ENCODE peak calls at places on chromosomes 1 and 21, in eight cellular contexts. C is CD4-positive, alpha-beta T cell; N is stimulated activated CD4-positive, alpha-beta T cell treated with anti-CD3 and anti-CD28 coated beads, Interleukin-2, amount 100 ng/mL, for 48 hours; P is EL; M is RPMI7951; R is NCI-H69; Z is GM06990; Q is fibroblast of the conjunctiva. W is an unnamed sample.

GRCh38 chr1:98468111-98468717 is 193.3 kb upstream of the SNX7 start:
- DNase-seq in C (no peak), N (no peak), P (peak; percentile 68), M (peak; percentile 70), R (peak; percentile 63), Z (no peak), Q (peak; percentile 64), W (no peak)

GRCh38 chr1:19416919-19417441 is 68.4 kb downstream of the CAPZB start:
- DNase-seq in C (no peak), N (no peak), P (no peak), M (no peak), R (no peak), Z (no peak), Q (no peak), W (no peak)

GRCh38 chr1:222935239-222935900 is 120.5 kb downstream of the DISP1 start:
- DNase-seq in C (no peak), N (no peak), P (no peak), M (no peak), R (peak; percentile 19), Z (no peak), Q (no peak), W (no peak)

GRCh38 chr1:171191992-171192391 is 6.9 kb downstream of the FMO2 start:
- DNase-seq in C (no peak), N (no peak), P (no peak), M (no peak), R (no peak), Z (no peak), Q (peak; percentile 28), W (no peak)

GRCh38 chr1:63949965-63950364 is 176.1 kb downstream of the ROR1 start:
- DNase-seq in C (no peak), N (no peak), P (no peak), M (peak; percentile 49), R (no peak), Z (no peak), Q (no peak), W (no peak)

GRCh38 chr1:59317780-59318179 is 20.9 kb downstream of the FGGY start:
- DNase-seq in C (no peak), N (no peak), P (no peak), M (no peak), R (peak; percentile 76), Z (no peak), Q (no peak), W (no peak)

GRCh38 chr1:54764132-54764921 is at the start of gene PARS2:
- DNase-seq in C (peak; percentile 91), N (peak; percentile 94), P (peak; percentile 100), M (peak; percentile 100), R (peak; percentile 98), Z (peak; percentile 100), Q (peak; percentile 99), W (peak; percentile 98)

GRCh38 chr1:232306269-232306911 is 323.5 kb downstream of the SIPA1L2 start:
- DNase-seq in C (no peak), N (no peak), P (no peak), M (no peak), R (peak; percentile 60), Z (no peak), Q (no peak), W (peak; percentile 60)

GRCh38 chr1:212291505-212292134 is 6.4 kb downstream of the PPP2R5A start:
- DNase-seq in C (no peak), N (no peak), P (peak; percentile 58), M (peak; percentile 56), R (peak; percentile 88), Z (no peak), Q (no peak), W (no peak)

GRCh38 chr1:199129247-199129646 is 490.4 kb downstream of the PTPRC start:
- DNase-seq in C (no peak), N (no peak), P (no peak), M (no peak), R (no peak), Z (no peak), Q (no peak), W (no peak)

GRCh38 chr21:37562920-37563640 is 196.5 kb downstream of the DYRK1A start:
- DNase-seq in C (peak; percentile 4), N (no peak), P (no peak), M (no peak), R (peak; percentile 73), Z (no peak), Q (no peak), W (peak; percentile 73)

GRCh38 chr1:22567176-22567575 is 3.9 kb downstream of the EPHA8 start:
- DNase-seq in C (no peak), N (no peak), P (no peak), M (no peak), R (no peak), Z (no peak), Q (no peak), W (no peak)